ENCODE peak calls at places on chromosomes 6 and 20, in five cellular contexts. I, J, W, E and M are unnamed samples.

GRCh38 chr20:10671221-10671849 is 2.5 kb downstream of the JAG1 start:
- DNase-seq in I (peak), W (peak), E (peak), J (peak), M (peak)

GRCh38 chr6:81694214-81694613 is 58.3 kb downstream of the TENT5A start:
- DNase-seq in I (no peak), W (no peak), E (no peak), J (no peak), M (no peak)

GRCh38 chr20:50266293-50267040 is 75.8 kb downstream of the CEBPB start:
- DNase-seq in J (no peak), I (no peak), E (no peak), W (no peak), M (no peak)

GRCh38 chr20:48283470-48284110 is 498.3 kb upstream of the SULF2 start:
- DNase-seq in I (no peak), E (peak), W (no peak), J (no peak), M (peak)

GRCh38 chr6:133131621-133132020 is 109.5 kb upstream of the EYA4 start:
- DNase-seq in W (no peak), J (no peak), E (no peak), I (no peak), M (no peak)

GRCh38 chr6:133236898-133237297 is 4.3 kb upstream of the EYA4 start:
- DNase-seq in I (no peak), J (no peak), W (no peak), E (peak), M (no peak)

GRCh38 chr6:106782524-106783265 is 153.3 kb downstream of the QRSL1 start:
- DNase-seq in J (no peak), I (no peak), E (no peak), W (no peak), M (no peak)

GRCh38 chr6:118893095-118893881 is 664 bp upstream of the ASF1A start:
- DNase-seq in W (no peak), I (no peak), E (peak), J (no peak), M (peak)

GRCh38 chr20:3802524-3803239 is 6.6 kb downstream of the CDC25B start:
- DNase-seq in E (no peak), J (no peak), I (no peak), W (no peak), M (peak)

GRCh38 chr20:35497780-35498189 is 31.7 kb downstream of the C20orf173 start:
- DNase-seq in W (peak), J (peak), E (no peak), I (no peak), M (peak)

GRCh38 chr6:167934426-167934864 is 63.0 kb upstream of the KIF25 start:
- DNase-seq in J (peak), W (no peak), I (no peak), E (no peak), M (no peak)

GRCh38 chr6:16793828-16794412 is 32.7 kb upstream of the ATXN1 start:
- DNase-seq in E (no peak), W (no peak), I (no peak), J (no peak), M (no peak)

GRCh38 chr6:157328108-157328692 is 4.9 kb upstream of the TMEM242 start:
- DNase-seq in J (no peak), E (no peak), W (no peak), I (no peak), M (no peak)

GRCh38 chr6:87848616-87849015 is 146.6 kb upstream of the AKIRIN2 start:
- DNase-seq in I (no peak), E (no peak), W (no peak), J (no peak), M (no peak)

GRCh38 chr20:24721891-24722530 is 227.1 kb upstream of the CST7 start:
- DNase-seq in J (peak), I (no peak), W (no peak), E (no peak), M (no peak)

GRCh38 chr20:62437985-62438384 is 10.6 kb upstream of the RBBP8NL start:
- DNase-seq in I (no peak), E (no peak), W (peak), J (no peak), M (no peak)

GRCh38 chr6:41306187-41306854 is 19.8 kb upstream of the TREM1 start:
- DNase-seq in I (no peak), W (no peak), J (no peak), E (peak), M (no peak)

GRCh38 chr6:166541366-166541765 is 45.1 kb downstream of the RAMACL start:
- DNase-seq in W (no peak), E (no peak), I (no peak), J (no peak), M (no peak)

GRCh38 chr6:162976141-162976540 is 248.4 kb downstream of the PACRG start:
- DNase-seq in I (no peak), W (no peak), E (no peak), J (no peak), M (no peak)

GRCh38 chr6:33162471-33162870 is 29.8 kb downstream of the COL11A2 start:
- DNase-seq in J (no peak), I (no peak), W (no peak), E (no peak), M (no peak)

GRCh38 chr20:53175135-53175780 is 203.1 kb downstream of the TSHZ2 start:
- DNase-seq in W (no peak), E (no peak), I (no peak), J (peak), M (no peak)
- TF ChIP-seq EP300 in W (no peak), E (no peak), I (no peak), J (no peak), M (no peak)

GRCh38 chr6:114058435-114058834 is 87.5 kb upstream of the HDAC2 start:
- DNase-seq in J (no peak), W (no peak), I (no peak), E (no peak), M (no peak)

GRCh38 chr6:114055758-114056157 is 84.8 kb upstream of the HDAC2 start:
- DNase-seq in E (no peak), I (no peak), W (no peak), J (no peak), M (no peak)

GRCh38 chr6:114063956-114064355 is 93.0 kb upstream of the HDAC2 start:
- DNase-seq in J (no peak), I (no peak), E (no peak), W (no peak), M (no peak)

GRCh38 chr6:114064862-114065261 is 93.9 kb upstream of the HDAC2 start:
- DNase-seq in W (no peak), E (no peak), I (no peak), J (no peak), M (no peak)

GRCh38 chr6:114061116-114061515 is 90.2 kb upstream of the HDAC2 start:
- DNase-seq in E (no peak), J (no peak), W (no peak), I (no peak), M (no peak)
- TF ChIP-seq CTCF in E (no peak), J (no peak), W (no peak), I (no peak), M (no peak)

GRCh38 chr20:325043-325888 is at the start of gene SOX12:
- DNase-seq in I (peak), E (peak), W (peak), J (peak), M (peak)
- TF ChIP-seq EP300 in I (no peak), E (peak), W (no peak), J (no peak), M (no peak)

GRCh38 chr6:100724696-100725095 is 156.4 kb downstream of the ASCC3 start:
- DNase-seq in E (no peak), I (no peak), J (no peak), W (no peak), M (no peak)

GRCh38 chr6:100721256-100721655 is 159.9 kb downstream of the ASCC3 start:
- DNase-seq in I (no peak), W (no peak), E (no peak), J (no peak), M (no peak)

GRCh38 chr6:100724222-100724621 is 156.9 kb downstream of the ASCC3 start:
- DNase-seq in I (no peak), W (no peak), J (no peak), E (no peak), M (no peak)

GRCh38 chr6:100719883-100720682 is 161.0 kb downstream of the ASCC3 start:
- DNase-seq in E (peak), W (no peak), I (no peak), J (no peak), M (no peak)
- TF ChIP-seq CTCF in E (peak), W (no peak), I (no peak), J (peak), M (peak)

GRCh38 chr6:10694302-10695085 is at the start of the genes C6orf52 and PAK1IP1:
- DNase-seq in E (peak), J (peak), W (peak), I (peak), M (peak)
- TF ChIP-seq EP300 in E (no peak), J (peak), W (no peak), I (no peak), M (no peak)

DNA sequence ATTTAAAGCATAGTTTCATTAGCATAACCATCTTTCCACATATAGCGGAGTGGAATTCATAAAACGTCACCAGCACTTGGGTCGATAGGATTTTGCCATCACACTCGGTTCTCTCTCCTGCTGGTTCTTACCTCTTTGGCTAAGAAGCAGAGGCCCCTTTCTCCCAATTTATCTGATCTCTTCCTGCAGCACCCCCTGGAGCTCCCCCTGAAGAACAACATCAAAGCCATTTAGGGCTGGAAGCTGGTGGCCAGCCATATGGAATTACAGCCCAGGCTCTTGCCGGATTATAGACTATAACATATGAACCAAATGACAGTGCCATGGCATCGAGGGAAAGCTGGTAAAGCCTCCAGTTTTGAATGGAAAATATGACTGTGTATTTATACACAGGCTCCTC is 6.4 kb upstream of the KIF6 start:
- DNase-seq in E (no peak), J (no peak), W (no peak), I (no peak), M (no peak)
- TF ChIP-seq CTCF in E (no peak), J (no peak), W (no peak), I (no peak), M (no peak)

DNA sequence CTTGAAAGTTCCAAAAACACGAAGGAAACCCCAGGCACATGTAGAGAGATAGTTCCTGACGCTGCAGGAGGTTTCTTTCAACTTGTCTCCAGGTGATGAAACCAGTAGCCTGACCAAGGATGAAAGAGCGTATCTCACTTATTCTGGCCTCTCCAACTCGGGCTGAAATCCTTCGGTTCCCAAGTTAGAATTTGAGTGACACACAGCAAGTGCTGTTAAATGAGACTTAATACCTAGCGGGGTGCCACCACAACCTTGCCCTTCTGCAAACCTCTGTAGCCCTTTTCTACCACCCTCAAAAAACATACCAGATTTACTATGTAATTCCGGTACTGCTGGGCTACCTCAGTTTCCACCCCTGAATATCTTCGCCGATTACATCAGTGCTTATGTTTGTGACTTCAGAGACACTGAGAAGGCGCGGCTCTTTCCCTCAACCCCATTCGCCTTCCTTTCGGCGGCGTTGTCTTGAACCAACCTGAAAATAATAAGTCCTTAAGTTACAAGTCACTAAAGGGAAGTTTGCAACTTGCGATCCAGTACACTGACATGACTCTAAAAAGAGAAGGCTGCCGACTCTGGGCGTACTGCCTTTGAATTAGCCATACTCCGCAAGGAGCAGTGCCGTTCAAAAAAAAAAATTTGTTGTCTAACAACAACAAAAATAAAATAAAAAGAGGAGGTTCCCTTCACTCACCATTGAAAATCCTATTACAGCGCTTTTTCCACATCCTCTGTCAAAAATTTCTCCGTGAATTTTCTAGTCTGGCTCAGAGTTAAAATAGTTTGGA is 194.9 kb upstream of the ZNF184 start:
- DNase-seq in W (no peak), I (no peak), J (no peak), E (peak), M (no peak)
- TF ChIP-seq EP300 in W (no peak), I (no peak), J (no peak), E (no peak), M (no peak)